ENCODE peak calls at places on chromosomes 3 and 15, in nine cellular contexts. One of them, this sample, is unnamed. For H3K27me3, the result is how much of the 10 kb centered on the place peaks cover.

GRCh38 chr3:130905551-130905950 is 11.7 kb downstream of the ATP2C1 start:
- DNase-seq in fibroblast of lung: peak
- DNase-seq in heart left ventricle: no peak
- DNase-seq in psoas muscle: no peak
- DNase-seq in cardiac muscle cell: peak
- DNase-seq in neuronal stem cell: no peak
- DNase-seq in Karpas-422: peak
- DNase-seq in Panc1: no peak
- DNase-seq in CD8-positive, alpha-beta T cell: no peak
- DNase-seq in this sample: peak

GRCh38 chr3:171261487-171261886 is 198.7 kb downstream of the TNIK start:
- DNase-seq in fibroblast of lung: no peak
- DNase-seq in heart left ventricle: no peak
- DNase-seq in psoas muscle: no peak
- DNase-seq in cardiac muscle cell: no peak
- DNase-seq in neuronal stem cell: no peak
- DNase-seq in Karpas-422: no peak
- DNase-seq in Panc1: no peak
- DNase-seq in CD8-positive, alpha-beta T cell: no peak
- DNase-seq in this sample: peak

GRCh38 chr15:37585966-37586656 is 348.3 kb upstream of the TMCO5A start:
- DNase-seq in fibroblast of lung: peak
- DNase-seq in heart left ventricle: no peak
- DNase-seq in psoas muscle: no peak
- DNase-seq in cardiac muscle cell: peak
- DNase-seq in neuronal stem cell: no peak
- DNase-seq in Karpas-422: no peak
- DNase-seq in Panc1: no peak
- DNase-seq in CD8-positive, alpha-beta T cell: no peak
- DNase-seq in this sample: no peak

GRCh38 chr3:147318900-147319299 is 87.4 kb downstream of the ZIC4 start:
- DNase-seq in fibroblast of lung: peak
- DNase-seq in heart left ventricle: no peak
- DNase-seq in psoas muscle: no peak
- DNase-seq in cardiac muscle cell: no peak
- DNase-seq in neuronal stem cell: no peak
- DNase-seq in Karpas-422: no peak
- DNase-seq in Panc1: no peak
- DNase-seq in CD8-positive, alpha-beta T cell: no peak
- DNase-seq in this sample: no peak

GRCh38 chr3:46663611-46664135 is 29.8 kb downstream of the ALS2CL start:
- DNase-seq in fibroblast of lung: peak
- DNase-seq in heart left ventricle: peak
- DNase-seq in psoas muscle: no peak
- DNase-seq in cardiac muscle cell: no peak
- DNase-seq in neuronal stem cell: no peak
- DNase-seq in Karpas-422: peak
- DNase-seq in Panc1: no peak
- DNase-seq in CD8-positive, alpha-beta T cell: no peak
- DNase-seq in this sample: no peak

GRCh38 chr3:139120336-139120971 is 75.8 kb upstream of the PRR23C start:
- DNase-seq in fibroblast of lung: peak
- DNase-seq in heart left ventricle: no peak
- DNase-seq in psoas muscle: peak
- DNase-seq in cardiac muscle cell: peak
- DNase-seq in neuronal stem cell: no peak
- DNase-seq in Karpas-422: no peak
- DNase-seq in Panc1: no peak
- DNase-seq in CD8-positive, alpha-beta T cell: no peak
- DNase-seq in this sample: peak

GRCh38 chr3:140467104-140467577 is 210.7 kb upstream of the TRIM42 start:
- DNase-seq in fibroblast of lung: no peak
- DNase-seq in heart left ventricle: no peak
- DNase-seq in psoas muscle: no peak
- DNase-seq in cardiac muscle cell: no peak
- DNase-seq in neuronal stem cell: peak
- DNase-seq in Karpas-422: no peak
- DNase-seq in Panc1: peak
- DNase-seq in CD8-positive, alpha-beta T cell: no peak
- DNase-seq in this sample: peak

GRCh38 chr3:24502690-24503089 is 8.0 kb upstream of the THRB start:
- DNase-seq in fibroblast of lung: no peak
- DNase-seq in heart left ventricle: no peak
- DNase-seq in psoas muscle: no peak
- DNase-seq in cardiac muscle cell: peak
- DNase-seq in neuronal stem cell: no peak
- DNase-seq in Karpas-422: no peak
- DNase-seq in Panc1: no peak
- DNase-seq in CD8-positive, alpha-beta T cell: no peak
- DNase-seq in this sample: peak

GRCh38 chr3:193871093-193871485 is 264.9 kb upstream of the HES1 start:
- DNase-seq in fibroblast of lung: no peak
- DNase-seq in heart left ventricle: no peak
- DNase-seq in psoas muscle: no peak
- DNase-seq in cardiac muscle cell: no peak
- DNase-seq in neuronal stem cell: no peak
- DNase-seq in Karpas-422: no peak
- DNase-seq in Panc1: no peak
- DNase-seq in CD8-positive, alpha-beta T cell: no peak
- DNase-seq in this sample: no peak

GRCh38 chr15:68586274-68586961 is 7.6 kb downstream of the CORO2B start:
- DNase-seq in fibroblast of lung: peak
- DNase-seq in heart left ventricle: no peak
- DNase-seq in psoas muscle: no peak
- DNase-seq in cardiac muscle cell: peak
- DNase-seq in neuronal stem cell: no peak
- DNase-seq in Karpas-422: no peak
- DNase-seq in Panc1: peak
- DNase-seq in CD8-positive, alpha-beta T cell: no peak
- DNase-seq in this sample: peak

GRCh38 chr3:108008931-108009635 is 81.7 kb downstream of the CD47 start:
- DNase-seq in fibroblast of lung: no peak
- DNase-seq in heart left ventricle: no peak
- DNase-seq in psoas muscle: no peak
- DNase-seq in cardiac muscle cell: peak
- DNase-seq in neuronal stem cell: no peak
- DNase-seq in Karpas-422: peak
- DNase-seq in Panc1: no peak
- DNase-seq in CD8-positive, alpha-beta T cell: no peak
- DNase-seq in this sample: peak

GRCh38 chr3:179956416-179956830 is 80.3 kb downstream of the PEX5L start:
- DNase-seq in fibroblast of lung: no peak
- DNase-seq in heart left ventricle: no peak
- DNase-seq in psoas muscle: no peak
- DNase-seq in cardiac muscle cell: no peak
- DNase-seq in neuronal stem cell: no peak
- DNase-seq in Karpas-422: peak
- DNase-seq in Panc1: no peak
- DNase-seq in CD8-positive, alpha-beta T cell: no peak
- DNase-seq in this sample: no peak

GRCh38 chr3:152192050-152192449 is 76.7 kb upstream of the MBNL1 start:
- DNase-seq in fibroblast of lung: no peak
- DNase-seq in heart left ventricle: no peak
- DNase-seq in psoas muscle: no peak
- DNase-seq in cardiac muscle cell: no peak
- DNase-seq in neuronal stem cell: no peak
- DNase-seq in Karpas-422: no peak
- DNase-seq in Panc1: no peak
- DNase-seq in CD8-positive, alpha-beta T cell: no peak
- DNase-seq in this sample: no peak

GRCh38 chr3:124791639-124792111 is 61.4 kb downstream of the UMPS start:
- DNase-seq in fibroblast of lung: peak
- DNase-seq in heart left ventricle: no peak
- DNase-seq in psoas muscle: peak
- DNase-seq in cardiac muscle cell: peak
- DNase-seq in neuronal stem cell: no peak
- DNase-seq in Karpas-422: no peak
- DNase-seq in Panc1: no peak
- DNase-seq in CD8-positive, alpha-beta T cell: no peak
- DNase-seq in this sample: no peak

GRCh38 chr3:95911767-95912166 is 902.6 kb upstream of the EPHA6 start:
- DNase-seq in fibroblast of lung: no peak
- DNase-seq in heart left ventricle: no peak
- DNase-seq in psoas muscle: no peak
- DNase-seq in cardiac muscle cell: no peak
- DNase-seq in neuronal stem cell: no peak
- DNase-seq in Karpas-422: no peak
- DNase-seq in Panc1: no peak
- DNase-seq in CD8-positive, alpha-beta T cell: no peak
- DNase-seq in this sample: no peak

GRCh38 chr15:33654859-33655258 is 313.4 kb upstream of the CHRM5 start:
- DNase-seq in fibroblast of lung: no peak
- DNase-seq in heart left ventricle: no peak
- DNase-seq in psoas muscle: peak
- DNase-seq in cardiac muscle cell: peak
- DNase-seq in neuronal stem cell: no peak
- DNase-seq in Karpas-422: no peak
- DNase-seq in Panc1: no peak
- DNase-seq in CD8-positive, alpha-beta T cell: no peak
- DNase-seq in this sample: peak

GRCh38 chr15:82064824-82065223 is 19.0 kb upstream of the MEX3B start:
- DNase-seq in fibroblast of lung: peak
- DNase-seq in heart left ventricle: no peak
- DNase-seq in psoas muscle: no peak
- DNase-seq in cardiac muscle cell: peak
- DNase-seq in neuronal stem cell: no peak
- DNase-seq in Karpas-422: no peak
- DNase-seq in Panc1: no peak
- DNase-seq in CD8-positive, alpha-beta T cell: no peak
- DNase-seq in this sample: no peak

GRCh38 chr3:42688016-42688415 is 2.7 kb downstream of the KLHL40 start:
- DNase-seq in fibroblast of lung: no peak
- DNase-seq in heart left ventricle: peak
- DNase-seq in psoas muscle: no peak
- DNase-seq in cardiac muscle cell: no peak
- DNase-seq in neuronal stem cell: no peak
- DNase-seq in Karpas-422: no peak
- DNase-seq in Panc1: no peak
- DNase-seq in CD8-positive, alpha-beta T cell: no peak
- DNase-seq in this sample: no peak

GRCh38 chr3:8589880-8590556 is 54.6 kb downstream of the SSUH2 start:
- DNase-seq in fibroblast of lung: peak
- DNase-seq in heart left ventricle: no peak
- DNase-seq in psoas muscle: no peak
- DNase-seq in cardiac muscle cell: peak
- DNase-seq in neuronal stem cell: no peak
- DNase-seq in Karpas-422: no peak
- DNase-seq in Panc1: no peak
- DNase-seq in CD8-positive, alpha-beta T cell: no peak
- DNase-seq in this sample: peak

GRCh38 chr3:196643201-196643749 is 3.8 kb downstream of the NRROS start:
- DNase-seq in fibroblast of lung: no peak
- DNase-seq in heart left ventricle: no peak
- DNase-seq in psoas muscle: no peak
- DNase-seq in cardiac muscle cell: no peak
- DNase-seq in neuronal stem cell: no peak
- DNase-seq in Karpas-422: peak
- DNase-seq in Panc1: no peak
- DNase-seq in CD8-positive, alpha-beta T cell: peak
- DNase-seq in this sample: no peak

GRCh38 chr15:71120428-71120944 is 5.2 kb downstream of the THSD4 start:
- DNase-seq in fibroblast of lung: no peak
- DNase-seq in heart left ventricle: no peak
- DNase-seq in psoas muscle: no peak
- DNase-seq in cardiac muscle cell: no peak
- DNase-seq in neuronal stem cell: no peak
- DNase-seq in Karpas-422: no peak
- DNase-seq in Panc1: no peak
- DNase-seq in CD8-positive, alpha-beta T cell: no peak
- DNase-seq in this sample: no peak

GRCh38 chr3:72288955-72289707 is 504.2 kb upstream of the PROK2 start:
- DNase-seq in fibroblast of lung: peak
- DNase-seq in heart left ventricle: no peak
- DNase-seq in psoas muscle: no peak
- DNase-seq in cardiac muscle cell: peak
- DNase-seq in neuronal stem cell: no peak
- DNase-seq in Karpas-422: peak
- DNase-seq in Panc1: no peak
- DNase-seq in CD8-positive, alpha-beta T cell: no peak
- DNase-seq in this sample: peak

DNA sequence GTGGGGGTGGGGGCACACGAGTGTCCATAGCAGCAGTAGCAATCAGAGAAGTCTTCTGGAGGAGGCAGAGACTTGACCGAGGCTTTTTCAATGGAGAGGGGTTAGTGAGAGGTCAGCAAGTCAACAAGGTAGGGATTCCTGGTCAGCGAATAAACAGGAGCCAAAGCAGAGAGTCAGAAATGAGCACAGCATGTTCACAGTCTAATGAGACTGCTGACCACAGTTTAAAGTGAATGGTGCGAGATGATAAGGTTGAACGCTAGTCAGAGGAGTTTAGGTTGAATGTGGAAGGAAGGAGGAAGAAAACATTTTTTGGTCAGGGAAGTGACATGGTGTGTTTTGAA is 4.3 kb upstream of the CACNA1D start:
- DNase-seq in fibroblast of lung: no peak
- DNase-seq in heart left ventricle: no peak
- DNase-seq in psoas muscle: no peak
- DNase-seq in cardiac muscle cell: no peak
- DNase-seq in neuronal stem cell: no peak
- DNase-seq in Karpas-422: no peak
- DNase-seq in Panc1: no peak
- DNase-seq in CD8-positive, alpha-beta T cell: no peak
- DNase-seq in this sample: no peak
- H3K27me3 ChIP-seq in fibroblast of lung: under half
- H3K27me3 ChIP-seq in heart left ventricle: under half
- H3K27me3 ChIP-seq in psoas muscle: under half
- H3K27me3 ChIP-seq in cardiac muscle cell: under half
- H3K27me3 ChIP-seq in neuronal stem cell: under half
- H3K27me3 ChIP-seq in Karpas-422: under half
- H3K27me3 ChIP-seq in Panc1: under half
- H3K27me3 ChIP-seq in CD8-positive, alpha-beta T cell: under half
- H3K27me3 ChIP-seq in this sample: under half

GRCh38 chr3:59424268-59425010 is 374.6 kb upstream of the CFAP20DC start:
- DNase-seq in fibroblast of lung: peak
- DNase-seq in heart left ventricle: no peak
- DNase-seq in psoas muscle: no peak
- DNase-seq in cardiac muscle cell: peak
- DNase-seq in neuronal stem cell: no peak
- DNase-seq in Karpas-422: no peak
- DNase-seq in Panc1: no peak
- DNase-seq in CD8-positive, alpha-beta T cell: no peak
- DNase-seq in this sample: peak
- H3K4me3 ChIP-seq in fibroblast of lung: no peak
- H3K4me3 ChIP-seq in heart left ventricle: no peak
- H3K4me3 ChIP-seq in psoas muscle: no peak
- H3K4me3 ChIP-seq in cardiac muscle cell: no peak
- H3K4me3 ChIP-seq in neuronal stem cell: no peak
- H3K4me3 ChIP-seq in Karpas-422: no peak
- H3K4me3 ChIP-seq in Panc1: no peak
- H3K4me3 ChIP-seq in CD8-positive, alpha-beta T cell: no peak
- H3K4me3 ChIP-seq in this sample: no peak

GRCh38 chr15:62578548-62578947 is 413.5 kb upstream of the C2CD4B start:
- DNase-seq in fibroblast of lung: no peak
- DNase-seq in heart left ventricle: no peak
- DNase-seq in psoas muscle: no peak
- DNase-seq in cardiac muscle cell: no peak
- DNase-seq in neuronal stem cell: no peak
- DNase-seq in Karpas-422: no peak
- DNase-seq in Panc1: no peak
- DNase-seq in CD8-positive, alpha-beta T cell: no peak
- DNase-seq in this sample: no peak
- H3K27me3 ChIP-seq in fibroblast of lung: under half
- H3K27me3 ChIP-seq in heart left ventricle: under half
- H3K27me3 ChIP-seq in psoas muscle: under half
- H3K27me3 ChIP-seq in cardiac muscle cell: under half
- H3K27me3 ChIP-seq in neuronal stem cell: under half
- H3K27me3 ChIP-seq in Karpas-422: under half
- H3K27me3 ChIP-seq in Panc1: under half
- H3K27me3 ChIP-seq in CD8-positive, alpha-beta T cell: under half
- H3K27me3 ChIP-seq in this sample: under half

GRCh38 chr15:67107014-67107812 is 41.8 kb downstream of the SMAD3 start:
- DNase-seq in fibroblast of lung: peak
- DNase-seq in heart left ventricle: no peak
- DNase-seq in psoas muscle: peak
- DNase-seq in cardiac muscle cell: peak
- DNase-seq in neuronal stem cell: no peak
- DNase-seq in Karpas-422: no peak
- DNase-seq in Panc1: peak
- DNase-seq in CD8-positive, alpha-beta T cell: no peak
- DNase-seq in this sample: peak
- H3K4me3 ChIP-seq in fibroblast of lung: no peak
- H3K4me3 ChIP-seq in heart left ventricle: no peak
- H3K4me3 ChIP-seq in psoas muscle: no peak
- H3K4me3 ChIP-seq in cardiac muscle cell: no peak
- H3K4me3 ChIP-seq in neuronal stem cell: no peak
- H3K4me3 ChIP-seq in Karpas-422: no peak
- H3K4me3 ChIP-seq in Panc1: no peak
- H3K4me3 ChIP-seq in CD8-positive, alpha-beta T cell: no peak
- H3K4me3 ChIP-seq in this sample: no peak

This sample was measured in mammary epithelial cell.